ENCODE peak calls at places on chromosome 20, in eight cellular contexts. U is CD14-positive monocyte, O is sciatic nerve, K is T follicular helper cell, R is stromal cell of bone marrow, H is A172, A is WTC11, Y is hepatocyte. L is an unnamed sample.

GRCh38 chr20:46040902-46041535 is 12.0 kb downstream of the SLC12A5 start:
- DNase-seq in U (no peak), O (no peak), K (peak; percentile 16), R (no peak), H (peak; percentile 49), A (peak; percentile 87), Y (peak; percentile 79), L (no peak)

GRCh38 chr20:37379967-37380828 is 34.3 kb downstream of the SRC start:
- DNase-seq in U (peak; percentile 27), O (peak; percentile 21), K (no peak), R (no peak), H (peak; percentile 46), A (no peak), Y (peak; percentile 68), L (no peak)

GRCh38 chr20:17655286-17655651 is 26.8 kb downstream of the RRBP1 start:
- DNase-seq in U (no peak), O (no peak), K (no peak), R (no peak), H (peak; percentile 57), A (no peak), Y (no peak), L (no peak)

GRCh38 chr20:2698912-2699311 is 6.3 kb downstream of the EBF4 start:
- DNase-seq in U (no peak), O (no peak), K (no peak), R (no peak), H (no peak), A (no peak), Y (no peak), L (no peak)

GRCh38 chr20:341682-342081 is 5.2 kb upstream of the NRSN2 start:
- DNase-seq in U (peak; percentile 63), O (no peak), K (no peak), R (peak; percentile 74), H (peak; percentile 95), A (no peak), Y (peak; percentile 42), L (no peak)

GRCh38 chr20:5136096-5136495 is 9.3 kb downstream of the CDS2 start:
- DNase-seq in U (no peak), O (no peak), K (no peak), R (no peak), H (no peak), A (no peak), Y (no peak), L (no peak)

GRCh38 chr20:42740191-42740870 is 449.4 kb downstream of the PTPRT start:
- DNase-seq in U (no peak), O (no peak), K (no peak), R (no peak), H (no peak), A (no peak), Y (no peak), L (no peak)

GRCh38 chr20:58359441-58359840 is 29.6 kb upstream of the VAPB start:
- DNase-seq in U (no peak), O (no peak), K (no peak), R (no peak), H (no peak), A (peak; percentile 43), Y (no peak), L (no peak)

GRCh38 chr20:40192529-40192928 is 496.5 kb downstream of the MAFB start:
- DNase-seq in U (no peak), O (no peak), K (no peak), R (no peak), H (no peak), A (no peak), Y (no peak), L (no peak)

GRCh38 chr20:62782893-62783278 is 13.4 kb upstream of the MRGBP start:
- DNase-seq in U (no peak), O (no peak), K (no peak), R (no peak), H (no peak), A (no peak), Y (no peak), L (no peak)

GRCh38 chr20:61588356-61589054 is 336.4 kb downstream of the CDH4 start:
- DNase-seq in U (no peak), O (no peak), K (no peak), R (peak; percentile 9), H (peak; percentile 57), A (no peak), Y (no peak), L (no peak)

GRCh38 chr20:17036546-17036945 is 190.3 kb upstream of the PCSK2 start:
- DNase-seq in U (no peak), O (no peak), K (no peak), R (no peak), H (no peak), A (no peak), Y (peak; percentile 15), L (no peak)

GRCh38 chr20:48189177-48189576 is 403.9 kb upstream of the SULF2 start:
- DNase-seq in U (no peak), O (no peak), K (no peak), R (no peak), H (peak; percentile 44), A (peak; percentile 34), Y (no peak), L (no peak)

GRCh38 chr20:62770111-62770910 is 26.0 kb upstream of the MRGBP start:
- DNase-seq in U (no peak), O (no peak), K (no peak), R (no peak), H (no peak), A (no peak), Y (no peak), L (no peak)

GRCh38 chr20:41437836-41438235 is 71.2 kb upstream of the EMILIN3 start:
- DNase-seq in U (no peak), O (no peak), K (no peak), R (no peak), H (no peak), A (no peak), Y (no peak), L (no peak)

GRCh38 chr20:57990396-57990987 is 238.0 kb downstream of the ANKRD60 start:
- DNase-seq in U (no peak), O (peak; percentile 30), K (no peak), R (peak; percentile 55), H (peak; percentile 55), A (no peak), Y (no peak), L (no peak)

GRCh38 chr20:63083831-63084562 is 77.2 kb upstream of the BHLHE23 start:
- DNase-seq in U (peak; percentile 43), O (no peak), K (no peak), R (no peak), H (no peak), A (peak; percentile 9), Y (no peak), L (no peak)

GRCh38 chr20:63958471-63958870 is 2.3 kb upstream of the UCKL1 start:
- DNase-seq in U (no peak), O (no peak), K (no peak), R (no peak), H (no peak), A (no peak), Y (no peak), L (no peak)

GRCh38 chr20:42598586-42598985 is 591.1 kb downstream of the PTPRT start:
- DNase-seq in U (no peak), O (no peak), K (no peak), R (no peak), H (no peak), A (no peak), Y (no peak), L (no peak)

GRCh38 chr20:19995220-19995863 is 21.8 kb upstream of the NAA20 start:
- DNase-seq in U (no peak), O (no peak), K (no peak), R (no peak), H (peak; percentile 70), A (no peak), Y (peak; percentile 71), L (no peak)

GRCh38 chr20:42714298-42715141 is 475.2 kb downstream of the PTPRT start:
- DNase-seq in U (no peak), O (no peak), K (no peak), R (no peak), H (no peak), A (no peak), Y (no peak), L (no peak)

GRCh38 chr20:35849726-35850125 is 77.9 kb downstream of the PHF20 start:
- DNase-seq in U (no peak), O (no peak), K (no peak), R (no peak), H (no peak), A (no peak), Y (no peak), L (no peak)

GRCh38 chr20:56395166-56395565 is 2.7 kb downstream of the CSTF1 start:
- DNase-seq in U (no peak), O (no peak), K (no peak), R (no peak), H (no peak), A (no peak), Y (no peak), L (no peak)

GRCh38 chr20:18414140-18414539 is 52.7 kb downstream of the DZANK1 start:
- DNase-seq in U (no peak), O (no peak), K (no peak), R (no peak), H (no peak), A (no peak), Y (no peak), L (no peak)

GRCh38 chr20:59386819-59387218 is 86.4 kb downstream of the EDN3 start:
- DNase-seq in U (no peak), O (no peak), K (no peak), R (no peak), H (no peak), A (no peak), Y (no peak), L (no peak)

GRCh38 chr20:10761232-10761631 is 87.4 kb upstream of the JAG1 start:
- DNase-seq in U (no peak), O (no peak), K (no peak), R (peak; percentile 85), H (peak; percentile 30), A (no peak), Y (peak; percentile 29), L (no peak)

GRCh38 chr20:50190251-50191064 is at the start of gene CEBPB:
- DNase-seq in U (peak; percentile 94), O (peak; percentile 96), K (peak; percentile 75), R (peak; percentile 83), H (peak; percentile 74), A (peak; percentile 96), Y (peak; percentile 95), L (peak; percentile 77)

GRCh38 chr20:15977026-15977425 is 596.2 kb downstream of the KIF16B start:
- DNase-seq in U (no peak), O (no peak), K (no peak), R (no peak), H (no peak), A (no peak), Y (no peak), L (no peak)

GRCh38 chr20:49480236-49480635 is 2.2 kb downstream of the KCNB1 start:
- DNase-seq in U (no peak), O (no peak), K (no peak), R (no peak), H (no peak), A (no peak), Y (no peak), L (no peak)

GRCh38 chr20:50191065-50191565 is 485 bp downstream of the CEBPB start:
- DNase-seq in U (peak; percentile 53), O (peak; percentile 82), K (peak; percentile 35), R (no peak), H (no peak), A (no peak), Y (peak; percentile 76), L (peak; percentile 57)

GRCh38 chr20:61871913-61872312 is 193.8 kb downstream of the TAF4 start:
- DNase-seq in U (no peak), O (no peak), K (no peak), R (no peak), H (no peak), A (no peak), Y (no peak), L (no peak)

GRCh38 chr20:57142667-57143066 is 123.8 kb downstream of the BMP7 start:
- DNase-seq in U (no peak), O (no peak), K (no peak), R (no peak), H (no peak), A (no peak), Y (no peak), L (no peak)

GRCh38 chr20:56506103-56506502 is 18.4 kb upstream of the FAM209A start:
- DNase-seq in U (no peak), O (no peak), K (no peak), R (no peak), H (no peak), A (no peak), Y (no peak), L (no peak)

GRCh38 chr20:63313349-63314014 is 20.5 kb downstream of the COL20A1 start:
- DNase-seq in U (no peak), O (no peak), K (no peak), R (no peak), H (no peak), A (no peak), Y (no peak), L (no peak)